ENCODE peak calls at places on chromosomes 13 and 19, in five cellular contexts. D is suprapubic skin, N is tibial artery, H is GM23248, R is A549. M is an unnamed sample.

GRCh38 chr13:106533101-106533939 is 2.1 kb downstream of the EFNB2 start:
- DNase-seq in H (peak; percentile 85), D (peak; percentile 87), N (peak; percentile 89), R (peak; percentile 56), M (no peak)

GRCh38 chr13:60335531-60335930 is 61.5 kb upstream of the TDRD3 start:
- DNase-seq in H (peak; percentile 55), D (no peak), R (peak; percentile 5), N (no peak), M (no peak)

GRCh38 chr13:110442946-110443632 is 118.4 kb downstream of the RAB20 start:
- DNase-seq in N (peak; percentile 60), H (peak; percentile 70), R (no peak), D (no peak), M (no peak)

GRCh38 chr13:110347535-110348308 is 40.6 kb downstream of the COL4A2 start:
- DNase-seq in H (peak; percentile 98), R (peak; percentile 84), D (no peak), N (peak; percentile 92), M (no peak)

GRCh38 chr19:18155095-18156087 is 2.4 kb downstream of the PIK3R2 start:
- DNase-seq in R (no peak), H (no peak), N (no peak), D (no peak), M (no peak)

GRCh38 chr13:99821741-99822140 is 149.8 kb downstream of the ZIC5 start:
- DNase-seq in H (no peak), R (no peak), D (no peak), N (no peak), M (no peak)

GRCh38 chr19:1760020-1760419 is 6.7 kb downstream of the ONECUT3 start:
- DNase-seq in D (no peak), R (no peak), H (no peak), N (no peak), M (no peak)

GRCh38 chr13:98648676-98649075 is 71.8 kb upstream of the STK24 start:
- DNase-seq in H (peak; percentile 23), R (no peak), D (no peak), N (no peak), M (no peak)

GRCh38 chr13:106987435-106987800 is 419.5 kb upstream of the ARGLU1 start:
- DNase-seq in R (no peak), D (no peak), H (no peak), N (no peak), M (no peak)

GRCh38 chr19:23505738-23506137 is 110.5 kb upstream of the ZNF91 start:
- DNase-seq in N (no peak), H (no peak), D (no peak), R (no peak), M (no peak)
- H3K9me3 ChIP-seq in N (peaks cover 5% of the 10 kb centered on the region), H (no peaks in the 10 kb centered on the region), D (no peaks in the 10 kb centered on the region), R (peaks cover 40% of the 10 kb centered on the region), M (no peaks in the 10 kb centered on the region)

GRCh38 chr13:45417790-45418534 is at the start of gene SLC25A30:
- DNase-seq in N (peak; percentile 97), R (peak; percentile 90), H (peak; percentile 95), D (peak; percentile 97), M (peak; percentile 91)

GRCh38 chr13:45413826-45414312 is 4.3 kb downstream of the SLC25A30 start:
- DNase-seq in D (no peak), R (no peak), N (no peak), H (peak; percentile 9), M (no peak)

GRCh38 chr13:45419945-45420344 is 1.8 kb upstream of the SLC25A30 start:
- DNase-seq in H (no peak), N (no peak), R (no peak), D (no peak), M (no peak)

GRCh38 chr13:45415112-45415511 is 3.1 kb downstream of the SLC25A30 start:
- DNase-seq in R (no peak), N (no peak), H (no peak), D (no peak), M (no peak)

GRCh38 chr13:45416521-45417125 is 1.6 kb downstream of the SLC25A30 start:
- DNase-seq in H (no peak), N (no peak), R (no peak), D (no peak), M (no peak)
- H3K9me3 ChIP-seq in H (no peaks in the 10 kb centered on the region), N (no peaks in the 10 kb centered on the region), R (no peaks in the 10 kb centered on the region), D (no peaks in the 10 kb centered on the region), M (no peaks in the 10 kb centered on the region)

GRCh38 chr19:56608274-56608964 is 13.3 kb downstream of the ZNF71 start:
- DNase-seq in N (no peak), D (no peak), H (no peak), R (no peak), M (no peak)

GRCh38 chr19:56601375-56601774 is 6.3 kb downstream of the ZNF71 start:
- DNase-seq in D (no peak), R (no peak), N (no peak), H (peak; percentile 28), M (no peak)

DNA sequence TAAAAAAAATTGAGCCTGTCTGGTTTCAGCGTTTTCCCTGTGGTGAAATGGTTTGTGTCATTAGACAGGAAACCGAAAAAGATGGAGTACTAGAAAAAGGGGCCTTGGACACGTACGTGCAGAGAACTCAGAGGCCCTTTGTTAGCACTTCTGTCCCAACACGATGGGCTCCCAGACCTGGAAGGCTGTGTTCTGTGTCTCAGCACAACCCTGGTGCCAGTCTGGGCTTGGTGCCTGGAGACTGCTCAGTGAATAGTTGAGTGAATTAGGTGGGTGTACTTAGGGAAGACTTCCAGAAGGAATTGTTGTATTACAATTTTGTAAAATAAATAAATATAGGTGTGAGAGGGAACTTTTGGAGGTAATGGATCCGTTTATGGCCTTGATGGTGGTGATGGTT is 8.7 kb downstream of the ZNF71 start:
- DNase-seq in H (peak; percentile 57), N (no peak), D (no peak), R (no peak), M (no peak)
- H3K9me3 ChIP-seq in H (no peaks in the 10 kb centered on the region), N (peaks cover 79% of the 10 kb centered on the region), D (peaks cover 30% of the 10 kb centered on the region), R (peaks cover 91% of the 10 kb centered on the region), M (peaks cover 31% of the 10 kb centered on the region)

GRCh38 chr19:10508036-10508435 is 4.9 kb upstream of the KEAP1 start:
- DNase-seq in R (no peak), N (no peak), D (no peak), H (no peak), M (no peak)
- H3K9me3 ChIP-seq in R (no peaks in the 10 kb centered on the region), N (no peaks in the 10 kb centered on the region), D (no peaks in the 10 kb centered on the region), H (no peaks in the 10 kb centered on the region), M (no peaks in the 10 kb centered on the region)

GRCh38 chr19:44438441-44438840 is 9.8 kb downstream of the ZNF229 start:
- DNase-seq in D (no peak), H (no peak), N (no peak), R (no peak), M (no peak)
- H3K9me3 ChIP-seq in D (peaks cover 43% of the 10 kb centered on the region), H (no peaks in the 10 kb centered on the region), N (peaks cover 95% of the 10 kb centered on the region), R (peaks cover 81% of the 10 kb centered on the region), M (no peaks in the 10 kb centered on the region)

GRCh38 chr13:79183231-79183630 is 222.8 kb downstream of the RBM26 start:
- DNase-seq in D (no peak), N (no peak), H (no peak), R (no peak), M (no peak)
- H3K9me3 ChIP-seq in D (no peaks in the 10 kb centered on the region), N (no peaks in the 10 kb centered on the region), H (no peaks in the 10 kb centered on the region), R (no peaks in the 10 kb centered on the region), M (no peaks in the 10 kb centered on the region)

GRCh38 chr19:9671654-9672053 is 3.2 kb downstream of the ZNF562 start:
- DNase-seq in D (no peak), R (no peak), H (no peak), N (no peak), M (no peak)

GRCh38 chr19:9674669-9675357 is at the start of gene ZNF562:
- DNase-seq in H (peak; percentile 93), N (peak; percentile 89), R (peak; percentile 92), D (peak; percentile 91), M (peak; percentile 64)

GRCh38 chr19:9668544-9668943 is 6.4 kb downstream of the ZNF562 start:
- DNase-seq in N (no peak), H (no peak), R (no peak), D (no peak), M (no peak)

GRCh38 chr19:9672893-9673292 is 2.0 kb downstream of the ZNF562 start:
- DNase-seq in N (no peak), H (no peak), D (no peak), R (no peak), M (no peak)

DNA sequence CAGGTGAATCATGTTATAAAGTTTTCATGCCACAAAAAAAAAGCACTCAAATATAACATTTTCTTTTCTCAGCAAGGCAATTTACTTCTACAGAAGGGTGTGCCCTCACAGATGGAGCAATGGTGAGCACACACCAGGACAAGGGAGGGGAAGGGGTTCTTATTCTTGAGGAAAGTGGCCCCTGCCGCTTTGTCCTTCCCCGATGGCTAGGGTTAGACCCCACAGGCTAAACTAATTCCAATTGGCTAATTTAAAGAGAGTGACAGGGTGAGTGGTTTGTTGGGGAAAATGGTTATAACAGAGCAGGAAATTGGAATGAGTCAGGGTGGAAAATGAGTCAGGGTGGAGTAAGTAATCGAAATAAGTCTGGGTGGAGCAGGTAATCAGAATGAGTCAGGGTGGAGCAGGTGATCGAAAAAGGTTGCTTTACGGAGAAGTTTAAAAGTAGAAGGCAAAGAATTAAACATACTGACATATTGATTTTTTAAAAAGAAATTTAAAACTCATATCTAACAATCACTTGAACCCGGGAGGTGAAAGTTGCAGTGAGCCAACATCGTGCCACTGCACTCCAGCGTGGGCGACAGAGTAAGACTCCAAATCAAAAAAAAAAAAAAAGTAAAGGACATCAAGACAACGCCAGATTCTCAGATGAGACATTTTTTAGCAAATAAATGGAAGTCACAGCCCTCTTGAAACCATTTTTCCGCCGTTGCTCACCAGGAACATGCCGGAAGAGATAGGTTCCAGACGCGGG is 810 bp downstream of the ZNF562 start:
- DNase-seq in D (no peak), N (no peak), R (peak; percentile 27), H (peak; percentile 34), M (no peak)
- H3K9me3 ChIP-seq in D (peaks cover 19% of the 10 kb centered on the region), N (peaks cover 24% of the 10 kb centered on the region), R (peaks cover 60% of the 10 kb centered on the region), H (peaks cover 7% of the 10 kb centered on the region), M (no peaks in the 10 kb centered on the region)

GRCh38 chr19:54608792-54609191 is 15.4 kb downstream of the LILRA1 start:
- DNase-seq in H (no peak), N (no peak), D (no peak), R (no peak), M (no peak)

GRCh38 chr19:54608205-54608604 is 14.8 kb downstream of the LILRA1 start:
- DNase-seq in N (no peak), D (no peak), H (no peak), R (no peak), M (no peak)

GRCh38 chr19:54607782-54608150 is 14.3 kb downstream of the LILRA1 start:
- DNase-seq in N (no peak), R (no peak), D (no peak), H (no peak), M (no peak)

GRCh38 chr19:54606230-54606629 is 12.8 kb downstream of the LILRA1 start:
- DNase-seq in N (no peak), R (no peak), H (no peak), D (no peak), M (no peak)

GRCh38 chr19:54606891-54607781 is 13.7 kb downstream of the LILRA1 start:
- DNase-seq in D (no peak), R (no peak), H (no peak), N (no peak), M (no peak)
- H3K9me3 ChIP-seq in D (peaks cover 28% of the 10 kb centered on the region), R (peaks cover 19% of the 10 kb centered on the region), H (no peaks in the 10 kb centered on the region), N (peaks cover 8% of the 10 kb centered on the region), M (no peaks in the 10 kb centered on the region)

DNA sequence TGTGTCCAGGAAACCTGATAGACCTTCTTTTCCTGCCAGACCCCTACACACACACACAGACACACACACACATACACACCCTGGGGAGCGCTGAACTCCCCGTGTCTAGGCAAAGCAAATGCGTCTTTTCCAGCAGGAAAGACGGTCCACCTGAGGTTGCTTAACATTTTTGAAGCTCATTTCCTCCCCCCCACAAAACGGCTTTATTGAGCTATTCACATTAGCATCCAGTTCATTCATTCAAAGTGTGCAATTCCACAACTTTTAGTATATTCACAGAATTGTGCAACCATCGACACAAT is 3.4 kb downstream of the GSX1 start:
- DNase-seq in N (peak; percentile 12), R (no peak), H (no peak), D (no peak), M (no peak)
- H3K9me3 ChIP-seq in N (no peaks in the 10 kb centered on the region), R (no peaks in the 10 kb centered on the region), H (no peaks in the 10 kb centered on the region), D (no peaks in the 10 kb centered on the region), M (no peaks in the 10 kb centered on the region)

M was measured in T-helper 17 cell.